ENCODE peak calls at places on chromosomes 5 and 9, in eight cellular contexts. One of them, this sample, is unnamed.

GRCh38 chr5:103780794-103781193 is 218.2 kb upstream of the NUDT12 start:
- DNase-seq in mesothelial cell of epicardium: no peak
- DNase-seq in chondrocyte: no peak
- DNase-seq in fibroblast of the aortic adventitia: no peak
- DNase-seq in GM23338: no peak
- DNase-seq in nephron progenitor cell: no peak
- DNase-seq in brain microvascular endothelial cell: no peak
- DNase-seq in GM12864: no peak
- DNase-seq in this sample: no peak

GRCh38 chr5:157748740-157749461 is 5.4 kb downstream of the LSM11 start:
- DNase-seq in GM12864: no peak
- DNase-seq in nephron progenitor cell: no peak
- DNase-seq in fibroblast of the aortic adventitia: peak
- DNase-seq in brain microvascular endothelial cell: peak
- DNase-seq in chondrocyte: no peak
- DNase-seq in GM23338: no peak
- DNase-seq in mesothelial cell of epicardium: no peak
- DNase-seq in this sample: no peak

GRCh38 chr5:170265527-170265926 is 32.0 kb downstream of the LCP2 start:
- DNase-seq in chondrocyte: no peak
- DNase-seq in mesothelial cell of epicardium: no peak
- DNase-seq in fibroblast of the aortic adventitia: peak
- DNase-seq in GM12864: no peak
- DNase-seq in GM23338: peak
- DNase-seq in brain microvascular endothelial cell: no peak
- DNase-seq in nephron progenitor cell: no peak
- DNase-seq in this sample: no peak

GRCh38 chr5:35136386-35136785 is 88.6 kb upstream of the AGXT2 start:
- DNase-seq in fibroblast of the aortic adventitia: peak
- DNase-seq in GM23338: no peak
- DNase-seq in GM12864: no peak
- DNase-seq in chondrocyte: no peak
- DNase-seq in mesothelial cell of epicardium: no peak
- DNase-seq in brain microvascular endothelial cell: peak
- DNase-seq in nephron progenitor cell: no peak
- DNase-seq in this sample: no peak

GRCh38 chr9:21510806-21511205 is 28.7 kb upstream of the IFNE start:
- DNase-seq in GM12864: no peak
- DNase-seq in GM23338: no peak
- DNase-seq in mesothelial cell of epicardium: no peak
- DNase-seq in nephron progenitor cell: no peak
- DNase-seq in brain microvascular endothelial cell: no peak
- DNase-seq in fibroblast of the aortic adventitia: no peak
- DNase-seq in chondrocyte: no peak
- DNase-seq in this sample: no peak

GRCh38 chr9:16074962-16075361 is 522.1 kb downstream of the CCDC171 start:
- DNase-seq in brain microvascular endothelial cell: no peak
- DNase-seq in GM12864: no peak
- DNase-seq in fibroblast of the aortic adventitia: peak
- DNase-seq in GM23338: no peak
- DNase-seq in chondrocyte: no peak
- DNase-seq in nephron progenitor cell: no peak
- DNase-seq in mesothelial cell of epicardium: no peak
- DNase-seq in this sample: no peak

GRCh38 chr9:36625006-36625600 is 52.4 kb downstream of the MELK start:
- DNase-seq in fibroblast of the aortic adventitia: peak
- DNase-seq in GM12864: no peak
- DNase-seq in mesothelial cell of epicardium: no peak
- DNase-seq in GM23338: no peak
- DNase-seq in brain microvascular endothelial cell: peak
- DNase-seq in nephron progenitor cell: no peak
- DNase-seq in chondrocyte: no peak
- DNase-seq in this sample: no peak

GRCh38 chr9:131575946-131576853 is 30.9 kb downstream of the PRRT1B start:
- DNase-seq in GM23338: no peak
- DNase-seq in fibroblast of the aortic adventitia: no peak
- DNase-seq in mesothelial cell of epicardium: no peak
- DNase-seq in brain microvascular endothelial cell: no peak
- DNase-seq in GM12864: no peak
- DNase-seq in chondrocyte: no peak
- DNase-seq in nephron progenitor cell: no peak
- DNase-seq in this sample: no peak

GRCh38 chr9:92963831-92964606 is 16.7 kb downstream of the FGD3 start:
- DNase-seq in mesothelial cell of epicardium: no peak
- DNase-seq in GM23338: no peak
- DNase-seq in nephron progenitor cell: no peak
- DNase-seq in brain microvascular endothelial cell: no peak
- DNase-seq in GM12864: peak
- DNase-seq in fibroblast of the aortic adventitia: no peak
- DNase-seq in chondrocyte: no peak
- DNase-seq in this sample: peak

GRCh38 chr9:1946506-1946905 is 68.6 kb upstream of the SMARCA2 start:
- DNase-seq in nephron progenitor cell: no peak
- DNase-seq in GM23338: no peak
- DNase-seq in fibroblast of the aortic adventitia: no peak
- DNase-seq in mesothelial cell of epicardium: no peak
- DNase-seq in brain microvascular endothelial cell: no peak
- DNase-seq in chondrocyte: no peak
- DNase-seq in GM12864: no peak
- DNase-seq in this sample: no peak

GRCh38 chr9:96057155-96057554 is 181.7 kb downstream of the ERCC6L2 start:
- DNase-seq in chondrocyte: no peak
- DNase-seq in mesothelial cell of epicardium: no peak
- DNase-seq in GM12864: no peak
- DNase-seq in fibroblast of the aortic adventitia: no peak
- DNase-seq in brain microvascular endothelial cell: no peak
- DNase-seq in GM23338: no peak
- DNase-seq in nephron progenitor cell: no peak
- DNase-seq in this sample: no peak

GRCh38 chr5:149517461-149518122 is 33.6 kb downstream of the CSNK1A1 start:
- DNase-seq in fibroblast of the aortic adventitia: peak
- DNase-seq in brain microvascular endothelial cell: no peak
- DNase-seq in GM12864: no peak
- DNase-seq in mesothelial cell of epicardium: no peak
- DNase-seq in nephron progenitor cell: no peak
- DNase-seq in chondrocyte: no peak
- DNase-seq in GM23338: no peak
- DNase-seq in this sample: no peak

GRCh38 chr5:860506-861150 is 9.8 kb upstream of the ZDHHC11 start:
- DNase-seq in GM12864: no peak
- DNase-seq in GM23338: no peak
- DNase-seq in mesothelial cell of epicardium: no peak
- DNase-seq in brain microvascular endothelial cell: no peak
- DNase-seq in chondrocyte: no peak
- DNase-seq in fibroblast of the aortic adventitia: no peak
- DNase-seq in nephron progenitor cell: no peak
- DNase-seq in this sample: no peak

GRCh38 chr5:43851741-43852140 is 248.8 kb downstream of the NNT start:
- DNase-seq in brain microvascular endothelial cell: no peak
- DNase-seq in fibroblast of the aortic adventitia: no peak
- DNase-seq in nephron progenitor cell: no peak
- DNase-seq in chondrocyte: no peak
- DNase-seq in mesothelial cell of epicardium: no peak
- DNase-seq in GM12864: no peak
- DNase-seq in GM23338: no peak
- DNase-seq in this sample: no peak

GRCh38 chr9:136052433-136052880 is 42.6 kb downstream of the NACC2 start:
- DNase-seq in fibroblast of the aortic adventitia: no peak
- DNase-seq in nephron progenitor cell: peak
- DNase-seq in GM12864: no peak
- DNase-seq in GM23338: peak
- DNase-seq in chondrocyte: peak
- DNase-seq in mesothelial cell of epicardium: no peak
- DNase-seq in brain microvascular endothelial cell: no peak
- DNase-seq in this sample: no peak

GRCh38 chr9:136050266-136050705 is 44.8 kb downstream of the NACC2 start:
- DNase-seq in brain microvascular endothelial cell: no peak
- DNase-seq in GM23338: peak
- DNase-seq in chondrocyte: no peak
- DNase-seq in mesothelial cell of epicardium: no peak
- DNase-seq in nephron progenitor cell: no peak
- DNase-seq in GM12864: no peak
- DNase-seq in fibroblast of the aortic adventitia: no peak
- DNase-seq in this sample: no peak

GRCh38 chr9:136049451-136050265 is 45.4 kb downstream of the NACC2 start:
- DNase-seq in chondrocyte: peak
- DNase-seq in mesothelial cell of epicardium: no peak
- DNase-seq in brain microvascular endothelial cell: no peak
- DNase-seq in GM12864: no peak
- DNase-seq in GM23338: no peak
- DNase-seq in nephron progenitor cell: no peak
- DNase-seq in fibroblast of the aortic adventitia: no peak
- DNase-seq in this sample: no peak

GRCh38 chr9:136051568-136052432 is 43.3 kb downstream of the NACC2 start:
- DNase-seq in GM12864: no peak
- DNase-seq in fibroblast of the aortic adventitia: peak
- DNase-seq in brain microvascular endothelial cell: peak
- DNase-seq in nephron progenitor cell: peak
- DNase-seq in chondrocyte: peak
- DNase-seq in GM23338: peak
- DNase-seq in mesothelial cell of epicardium: peak
- DNase-seq in this sample: peak

GRCh38 chr9:136050706-136051567 is 44.2 kb downstream of the NACC2 start:
- DNase-seq in nephron progenitor cell: peak
- DNase-seq in GM12864: no peak
- DNase-seq in GM23338: peak
- DNase-seq in chondrocyte: peak
- DNase-seq in mesothelial cell of epicardium: no peak
- DNase-seq in fibroblast of the aortic adventitia: no peak
- DNase-seq in brain microvascular endothelial cell: no peak
- DNase-seq in this sample: peak
- TF ChIP-seq CTCF in nephron progenitor cell: no peak
- TF ChIP-seq CTCF in GM12864: no peak
- TF ChIP-seq CTCF in GM23338: no peak
- TF ChIP-seq CTCF in chondrocyte: peak
- TF ChIP-seq CTCF in mesothelial cell of epicardium: no peak
- TF ChIP-seq CTCF in fibroblast of the aortic adventitia: no peak
- TF ChIP-seq CTCF in brain microvascular endothelial cell: no peak
- TF ChIP-seq CTCF in this sample: no peak

DNA sequence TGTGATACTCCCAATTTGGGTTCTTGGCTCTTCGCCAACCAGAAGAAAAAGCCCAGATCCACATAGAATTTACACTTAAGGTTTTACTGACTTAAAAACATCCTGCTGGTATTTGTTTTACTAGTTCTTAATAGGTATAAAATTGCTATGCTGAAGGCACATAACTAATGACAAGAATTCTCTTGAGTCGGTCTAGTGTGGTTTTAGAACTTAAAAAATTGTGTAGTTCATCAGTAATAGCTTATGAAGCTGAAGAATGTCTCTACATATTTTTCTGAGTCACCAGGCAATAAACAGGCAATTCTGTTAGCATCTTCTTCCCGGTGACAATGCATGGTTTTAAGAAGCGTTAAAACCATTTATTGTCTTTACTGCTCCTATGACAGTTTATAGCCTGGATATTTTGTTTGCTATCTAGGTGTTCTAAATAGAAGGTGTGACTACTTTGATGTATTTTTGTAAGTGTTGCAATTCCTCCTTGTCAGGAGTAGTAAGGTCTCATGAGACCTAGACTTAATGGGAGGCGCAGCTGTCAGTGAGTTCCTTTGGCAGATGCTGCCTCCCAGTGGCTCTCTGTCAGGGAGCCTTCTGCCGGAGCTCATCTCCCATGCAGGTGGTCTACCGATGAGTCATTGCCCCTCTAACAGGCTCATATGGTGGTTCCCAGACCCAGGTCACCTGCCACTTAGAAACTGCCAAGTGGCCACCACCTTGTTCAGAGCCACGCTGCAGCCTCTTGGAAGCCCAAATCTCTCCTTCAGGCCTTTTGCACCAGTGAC is 173.8 kb downstream of the MAST4 start:
- DNase-seq in brain microvascular endothelial cell: no peak
- DNase-seq in nephron progenitor cell: peak
- DNase-seq in mesothelial cell of epicardium: no peak
- DNase-seq in chondrocyte: no peak
- DNase-seq in GM23338: peak
- DNase-seq in fibroblast of the aortic adventitia: peak
- DNase-seq in GM12864: no peak
- DNase-seq in this sample: no peak
- TF ChIP-seq CTCF in brain microvascular endothelial cell: peak
- TF ChIP-seq CTCF in nephron progenitor cell: peak
- TF ChIP-seq CTCF in mesothelial cell of epicardium: no peak
- TF ChIP-seq CTCF in chondrocyte: peak
- TF ChIP-seq CTCF in GM23338: peak
- TF ChIP-seq CTCF in fibroblast of the aortic adventitia: peak
- TF ChIP-seq CTCF in GM12864: peak
- TF ChIP-seq CTCF in this sample: no peak

GRCh38 chr5:2387224-2388004 is 364.1 kb downstream of the IRX2 start:
- DNase-seq in chondrocyte: no peak
- DNase-seq in GM23338: no peak
- DNase-seq in GM12864: no peak
- DNase-seq in nephron progenitor cell: peak
- DNase-seq in fibroblast of the aortic adventitia: no peak
- DNase-seq in mesothelial cell of epicardium: no peak
- DNase-seq in brain microvascular endothelial cell: peak
- DNase-seq in this sample: no peak

GRCh38 chr5:2381070-2381469 is 370.4 kb downstream of the IRX2 start:
- DNase-seq in fibroblast of the aortic adventitia: no peak
- DNase-seq in nephron progenitor cell: no peak
- DNase-seq in GM23338: no peak
- DNase-seq in GM12864: no peak
- DNase-seq in chondrocyte: no peak
- DNase-seq in mesothelial cell of epicardium: no peak
- DNase-seq in brain microvascular endothelial cell: no peak
- DNase-seq in this sample: no peak

GRCh38 chr5:2382776-2383677 is 368.4 kb downstream of the IRX2 start:
- DNase-seq in brain microvascular endothelial cell: no peak
- DNase-seq in fibroblast of the aortic adventitia: no peak
- DNase-seq in mesothelial cell of epicardium: no peak
- DNase-seq in GM12864: no peak
- DNase-seq in nephron progenitor cell: no peak
- DNase-seq in chondrocyte: no peak
- DNase-seq in GM23338: no peak
- DNase-seq in this sample: no peak

GRCh38 chr5:2381861-2382260 is 369.6 kb downstream of the IRX2 start:
- DNase-seq in chondrocyte: no peak
- DNase-seq in GM23338: no peak
- DNase-seq in mesothelial cell of epicardium: no peak
- DNase-seq in GM12864: no peak
- DNase-seq in nephron progenitor cell: no peak
- DNase-seq in brain microvascular endothelial cell: no peak
- DNase-seq in fibroblast of the aortic adventitia: no peak
- DNase-seq in this sample: no peak

DNA sequence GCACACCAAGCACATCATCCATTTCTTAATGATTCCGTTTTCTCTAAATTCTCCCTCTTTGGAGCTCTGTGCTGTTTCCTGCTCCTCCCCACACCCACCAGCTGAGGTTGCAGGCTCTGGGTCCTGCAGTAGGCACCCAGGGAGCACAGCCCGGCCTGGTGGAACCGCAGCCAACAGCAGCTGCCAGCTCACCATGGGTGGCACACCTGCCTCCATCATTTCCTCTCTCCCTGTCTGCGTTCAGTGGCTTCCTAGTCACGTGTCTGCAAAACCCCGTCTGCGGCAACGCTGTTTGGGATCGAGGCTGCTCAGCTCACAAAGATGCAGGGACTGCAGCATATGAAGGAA is 367.8 kb downstream of the IRX2 start:
- DNase-seq in chondrocyte: no peak
- DNase-seq in GM23338: no peak
- DNase-seq in nephron progenitor cell: no peak
- DNase-seq in brain microvascular endothelial cell: no peak
- DNase-seq in mesothelial cell of epicardium: no peak
- DNase-seq in fibroblast of the aortic adventitia: no peak
- DNase-seq in GM12864: no peak
- DNase-seq in this sample: no peak
- TF ChIP-seq CTCF in chondrocyte: no peak
- TF ChIP-seq CTCF in GM23338: no peak
- TF ChIP-seq CTCF in nephron progenitor cell: no peak
- TF ChIP-seq CTCF in brain microvascular endothelial cell: no peak
- TF ChIP-seq CTCF in mesothelial cell of epicardium: no peak
- TF ChIP-seq CTCF in fibroblast of the aortic adventitia: no peak
- TF ChIP-seq CTCF in GM12864: no peak
- TF ChIP-seq CTCF in this sample: no peak

GRCh38 chr9:124818431-124819281 is 34.6 kb upstream of the WDR38 start:
- DNase-seq in GM23338: peak
- DNase-seq in brain microvascular endothelial cell: peak
- DNase-seq in nephron progenitor cell: no peak
- DNase-seq in mesothelial cell of epicardium: no peak
- DNase-seq in fibroblast of the aortic adventitia: peak
- DNase-seq in chondrocyte: no peak
- DNase-seq in GM12864: no peak
- DNase-seq in this sample: no peak
- TF ChIP-seq CTCF in GM23338: peak
- TF ChIP-seq CTCF in brain microvascular endothelial cell: peak
- TF ChIP-seq CTCF in nephron progenitor cell: no peak
- TF ChIP-seq CTCF in mesothelial cell of epicardium: no peak
- TF ChIP-seq CTCF in fibroblast of the aortic adventitia: no peak
- TF ChIP-seq CTCF in chondrocyte: no peak
- TF ChIP-seq CTCF in GM12864: no peak
- TF ChIP-seq CTCF in this sample: no peak

This sample was measured in GM10248.